ENCODE peak calls at places on chromosomes 6 and 20, in seven cellular contexts. D is effector memory CD8-positive, alpha-beta T cell; H is astrocyte of the cerebellum; B is HTR-8/SVneo; W is ascending aorta; Y is NT2/D1; F is fibroblast of gingiva. C is an unnamed sample.

GRCh38 chr20:37308098-37309050 is 18.9 kb downstream of the MANBAL start:
- DNase-seq in B (no peak), W (no peak), F (no peak), D (no peak), Y (no peak), H (no peak), C (no peak)

GRCh38 chr20:47546184-47547033 is 44.7 kb downstream of the NCOA3 start:
- DNase-seq in D (no peak), W (no peak), H (no peak), F (peak), B (peak), Y (no peak), C (no peak)

GRCh38 chr6:9532621-9533557 is 882.0 kb downstream of the TFAP2A start:
- DNase-seq in Y (no peak), B (no peak), F (no peak), D (no peak), H (no peak), W (no peak), C (no peak)

GRCh38 chr6:168045706-168046620 is 33.0 kb downstream of the FRMD1 start:
- DNase-seq in H (no peak), Y (no peak), D (no peak), B (no peak), F (no peak), W (no peak), C (no peak)

GRCh38 chr6:4345543-4345942 is 210.2 kb upstream of the ECI2 start:
- DNase-seq in H (no peak), D (no peak), Y (no peak), B (no peak), W (no peak), F (no peak), C (no peak)

GRCh38 chr6:33123732-33124524 is 48.1 kb downstream of the HLA-DPB1 start:
- DNase-seq in B (peak), D (no peak), Y (no peak), H (no peak), W (no peak), F (peak), C (no peak)

GRCh38 chr20:25294459-25295385 is 46.8 kb downstream of the PYGB start:
- DNase-seq in H (no peak), W (no peak), F (peak), Y (peak), D (peak), B (peak), C (peak)

GRCh38 chr20:34209111-34209510 is 32.1 kb upstream of the ASIP start:
- DNase-seq in F (no peak), B (no peak), Y (no peak), H (no peak), D (no peak), W (no peak), C (no peak)

GRCh38 chr6:136699358-136699757 is 92.9 kb downstream of the MAP3K5 start:
- DNase-seq in W (no peak), H (no peak), B (no peak), Y (no peak), D (no peak), F (no peak), C (no peak)

GRCh38 chr6:93059911-93060310 is 359.4 kb downstream of the EPHA7 start:
- DNase-seq in D (no peak), W (no peak), B (no peak), H (no peak), Y (no peak), F (no peak), C (no peak)

GRCh38 chr20:24916412-24916811 is 32.7 kb upstream of the CST7 start:
- DNase-seq in D (no peak), B (no peak), H (no peak), Y (no peak), W (no peak), F (no peak), C (no peak)

GRCh38 chr6:21870071-21870729 is 276.6 kb downstream of the SOX4 start:
- DNase-seq in H (no peak), D (no peak), F (peak), B (no peak), W (no peak), Y (no peak), C (no peak)

GRCh38 chr20:37072293-37073196 is 23.3 kb downstream of the RBL1 start:
- DNase-seq in F (no peak), Y (no peak), B (no peak), D (no peak), H (no peak), W (no peak), C (no peak)

GRCh38 chr20:50450961-50451752 is 59.0 kb upstream of the PTPN1 start:
- DNase-seq in Y (peak), B (no peak), H (no peak), D (peak), W (no peak), F (peak), C (no peak)

GRCh38 chr6:35582315-35582714 is 69.6 kb upstream of the TULP1 start:
- DNase-seq in B (no peak), Y (no peak), H (no peak), F (no peak), D (no peak), W (no peak), C (no peak)

GRCh38 chr6:6495851-6496250 is 92.7 kb upstream of the LY86 start:
- DNase-seq in W (no peak), D (no peak), H (no peak), F (no peak), Y (no peak), B (no peak), C (no peak)

GRCh38 chr6:66558189-66558588 is 851.2 kb upstream of the EYS start:
- DNase-seq in Y (peak), B (no peak), H (no peak), D (no peak), F (no peak), W (no peak), C (no peak)

GRCh38 chr6:139020689-139021088 is 7.9 kb upstream of the ABRACL start:
- DNase-seq in W (no peak), F (no peak), D (no peak), H (no peak), B (no peak), Y (no peak), C (no peak)

GRCh38 chr6:135438907-135439535 is 58.5 kb downstream of the AHI1 start:
- DNase-seq in Y (no peak), H (no peak), D (no peak), B (peak), F (no peak), W (no peak), C (no peak)

GRCh38 chr6:168314948-168315347 is 4.6 kb downstream of the DACT2 start:
- DNase-seq in F (no peak), Y (no peak), D (no peak), W (no peak), H (no peak), B (peak), C (no peak)

C was measured in B cell.